ENCODE peak calls at places on chromosome 16, in five cellular contexts. E, A, O, H and Y are unnamed samples.
A peak's percentile ranks its signal among the peaks of the same experiment; 100 is the strongest.

GRCh38 chr16:57271867-57272495 is 12.5 kb downstream of the PLLP start:
- DNase-seq in E (no peak), H (no peak), O (no peak), A (no peak), Y (no peak)

GRCh38 chr16:27363797-27364196 is 38.2 kb upstream of the IL21R start:
- DNase-seq in H (no peak), A (no peak), O (no peak), E (no peak), Y (no peak)

GRCh38 chr16:49617016-49617569 is 238.8 kb downstream of the ZNF423 start:
- DNase-seq in A (no peak), H (no peak), O (peak; percentile 29), E (no peak), Y (no peak)

GRCh38 chr16:73000907-73001521 is 46.9 kb downstream of the ZFHX3 start:
- DNase-seq in E (no peak), H (no peak), O (no peak), A (no peak), Y (no peak)

GRCh38 chr16:78463591-78463990 is 364.1 kb downstream of the WWOX start:
- DNase-seq in E (no peak), H (no peak), A (no peak), O (no peak), Y (no peak)

GRCh38 chr16:79090966-79091365 is 509.6 kb downstream of the MAF start:
- DNase-seq in A (no peak), E (no peak), H (no peak), O (no peak), Y (no peak)

GRCh38 chr16:74226361-74226979 is 70.1 kb upstream of the PSMD7 start:
- DNase-seq in H (peak; percentile 11), E (peak; percentile 31), O (no peak), A (peak; percentile 12), Y (peak; percentile 49)

GRCh38 chr16:51982715-51983680 is 563.9 kb downstream of the TOX3 start:
- DNase-seq in A (peak; percentile 66), O (peak; percentile 52), E (peak; percentile 78), H (peak; percentile 78), Y (peak; percentile 69)

GRCh38 chr16:3729161-3730112 is 12.1 kb upstream of the TRAP1 start:
- DNase-seq in E (no peak), H (no peak), A (no peak), O (no peak), Y (no peak)

GRCh38 chr16:67860589-67861398 is 12.1 kb upstream of the EDC4 start:
- DNase-seq in A (no peak), O (no peak), E (peak; percentile 64), H (peak; percentile 68), Y (no peak)
- H3K4ac ChIP-seq in A (no peak overlapping the region), O (no peak overlapping the region), E (peak overlapping the region; percentile 7), H (no peak overlapping the region), Y (no peak overlapping the region)

DNA sequence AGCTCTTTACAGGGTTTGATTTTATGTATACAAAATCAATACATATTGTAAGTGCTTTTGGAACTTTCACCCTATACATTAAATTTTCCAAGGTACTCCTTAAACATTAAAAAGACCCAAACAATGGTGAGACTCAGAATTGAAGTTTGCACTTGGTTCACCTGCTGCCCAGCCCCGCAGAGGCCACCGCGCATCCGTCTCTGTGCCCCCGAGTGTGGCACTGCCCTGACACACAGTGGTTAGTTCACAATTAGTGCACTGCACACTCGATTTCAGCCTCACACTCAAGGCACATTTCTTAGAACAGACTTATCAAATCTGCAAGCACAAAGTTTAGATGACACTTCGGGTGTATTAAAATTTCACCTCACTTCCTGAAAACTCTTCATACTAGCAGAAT is 38.3 kb downstream of the USP7 start:
- DNase-seq in E (no peak), H (no peak), O (no peak), A (no peak), Y (no peak)
- H3K18ac ChIP-seq in E (no peak overlapping the region), H (no peak overlapping the region), O (no peak overlapping the region), A (no peak overlapping the region), Y (no peak overlapping the region)

GRCh38 chr16:31042866-31043265 is 9.5 kb downstream of the STX4 start:
- DNase-seq in E (no peak), H (no peak), O (no peak), A (no peak), Y (no peak)
- H2BK15ac ChIP-seq in E (no peak overlapping the region), H (no peak overlapping the region), O (no peak overlapping the region), A (no peak overlapping the region), Y (no peak overlapping the region)

DNA sequence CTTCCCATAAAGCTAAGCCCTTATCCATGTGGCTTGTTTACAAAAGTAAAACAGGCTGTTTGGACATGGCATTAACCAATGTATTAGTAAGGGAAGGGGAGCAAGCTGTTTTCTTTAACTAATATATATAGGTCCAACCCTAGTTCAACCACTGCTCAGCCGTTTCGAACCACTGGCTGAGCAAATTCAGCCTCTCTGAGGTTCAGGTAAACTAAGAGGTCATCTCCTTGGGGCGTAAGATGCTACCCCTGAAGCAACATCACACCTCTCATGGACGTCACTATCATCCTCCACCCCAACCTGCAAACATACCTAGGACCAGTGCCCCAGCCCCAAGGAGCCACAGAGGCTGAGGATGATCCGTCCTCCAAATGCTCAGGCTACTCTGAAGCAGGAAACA is 45.2 kb downstream of the ANKRD11 start:
- DNase-seq in O (no peak), A (no peak), H (no peak), E (no peak), Y (no peak)
- H3K4ac ChIP-seq in O (no peak overlapping the region), A (no peak overlapping the region), H (no peak overlapping the region), E (no peak overlapping the region), Y (no peak overlapping the region)

GRCh38 chr16:55471448-55472097 is 7.4 kb upstream of the MMP2 start:
- DNase-seq in A (no peak), H (peak; percentile 86), O (no peak), E (peak; percentile 92), Y (peak; percentile 75)

GRCh38 chr16:55473584-55473983 is 5.4 kb upstream of the MMP2 start:
- DNase-seq in O (no peak), E (no peak), A (no peak), H (no peak), Y (no peak)

GRCh38 chr16:55475919-55476318 is 3.1 kb upstream of the MMP2 start:
- DNase-seq in A (no peak), E (no peak), O (no peak), H (peak; percentile 49), Y (peak; percentile 19)

GRCh38 chr16:55476625-55477533 is 2.1 kb upstream of the MMP2 start:
- DNase-seq in A (no peak), O (no peak), H (no peak), E (no peak), Y (no peak)

DNA sequence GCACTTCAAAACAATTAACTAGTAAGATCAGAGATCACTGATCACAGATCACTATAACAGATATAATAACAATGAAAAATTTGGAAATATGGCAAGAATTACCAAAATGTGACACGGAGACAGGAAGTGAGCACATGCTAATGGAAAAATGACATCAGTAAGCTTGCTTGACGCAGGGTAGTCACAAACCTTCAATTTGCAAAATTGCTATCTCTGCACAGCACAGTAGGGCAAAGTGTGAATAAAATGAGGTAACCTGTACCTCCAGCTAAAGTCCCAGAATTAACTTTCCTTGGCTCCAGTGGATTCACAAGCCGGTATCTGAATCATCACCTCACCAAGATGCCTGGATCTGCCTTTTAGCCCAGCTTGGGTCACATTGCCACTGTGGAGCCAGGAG is 4.2 kb upstream of the MMP2 start:
- DNase-seq in A (no peak), H (no peak), E (no peak), O (no peak), Y (peak; percentile 30)
- H3K18ac ChIP-seq in A (no peak overlapping the region), H (no peak overlapping the region), E (no peak overlapping the region), O (no peak overlapping the region), Y (peak overlapping the region; percentile 69)

DNA sequence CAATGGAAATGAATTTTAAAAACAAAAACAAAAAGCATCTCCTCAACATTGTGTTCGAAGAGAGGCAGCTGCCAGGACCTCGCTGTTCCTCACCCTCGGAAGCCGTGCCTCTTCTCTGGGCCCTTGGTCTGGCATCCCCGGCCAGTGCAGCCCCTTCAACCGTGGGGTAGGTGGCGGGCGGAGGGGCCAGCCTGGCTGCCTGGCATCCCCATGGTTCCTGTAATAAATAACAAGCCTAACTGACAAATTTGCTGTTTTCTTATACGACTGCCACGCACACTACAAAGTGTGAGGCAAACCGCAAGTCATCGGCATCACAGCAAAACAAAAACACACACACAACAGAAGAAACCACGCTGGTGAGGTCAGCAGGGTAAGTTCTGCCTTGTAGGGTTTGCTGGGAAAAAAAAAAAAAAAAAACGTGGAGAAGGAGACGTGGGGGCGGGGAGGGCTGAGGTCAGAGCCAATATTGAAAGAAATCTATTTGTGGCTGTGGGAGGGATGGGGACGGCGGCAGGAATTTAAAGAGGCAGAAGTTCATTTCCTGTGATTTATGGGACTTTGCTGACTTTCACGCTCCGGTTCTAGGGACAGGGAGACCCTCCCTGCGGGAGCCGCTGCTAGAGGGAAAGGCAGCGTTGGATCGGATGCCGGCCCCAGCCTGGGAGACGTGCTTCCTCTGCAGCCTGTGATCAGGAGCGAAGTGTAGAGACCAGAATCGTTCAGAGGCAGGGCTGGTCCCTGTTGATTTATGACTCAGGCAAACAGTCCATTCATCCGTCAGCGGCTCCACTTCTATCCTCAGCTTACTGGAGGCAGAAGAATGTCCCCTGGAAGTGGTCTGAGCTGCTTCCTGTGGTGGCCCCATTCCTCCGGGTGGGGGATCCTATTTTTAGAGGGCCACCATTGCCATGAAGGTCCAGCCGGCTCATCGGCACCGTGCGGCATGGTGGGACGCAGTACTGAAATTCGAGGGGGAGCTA is 162.8 kb downstream of the FOXL1 start:
- DNase-seq in A (no peak), O (no peak), E (peak; percentile 80), H (peak; percentile 94), Y (peak; percentile 86)
- H2BK15ac ChIP-seq in A (peak overlapping the region; percentile 7), O (no peak overlapping the region), E (peak overlapping the region; percentile 77), H (peak overlapping the region; percentile 66), Y (no peak overlapping the region)

DNA sequence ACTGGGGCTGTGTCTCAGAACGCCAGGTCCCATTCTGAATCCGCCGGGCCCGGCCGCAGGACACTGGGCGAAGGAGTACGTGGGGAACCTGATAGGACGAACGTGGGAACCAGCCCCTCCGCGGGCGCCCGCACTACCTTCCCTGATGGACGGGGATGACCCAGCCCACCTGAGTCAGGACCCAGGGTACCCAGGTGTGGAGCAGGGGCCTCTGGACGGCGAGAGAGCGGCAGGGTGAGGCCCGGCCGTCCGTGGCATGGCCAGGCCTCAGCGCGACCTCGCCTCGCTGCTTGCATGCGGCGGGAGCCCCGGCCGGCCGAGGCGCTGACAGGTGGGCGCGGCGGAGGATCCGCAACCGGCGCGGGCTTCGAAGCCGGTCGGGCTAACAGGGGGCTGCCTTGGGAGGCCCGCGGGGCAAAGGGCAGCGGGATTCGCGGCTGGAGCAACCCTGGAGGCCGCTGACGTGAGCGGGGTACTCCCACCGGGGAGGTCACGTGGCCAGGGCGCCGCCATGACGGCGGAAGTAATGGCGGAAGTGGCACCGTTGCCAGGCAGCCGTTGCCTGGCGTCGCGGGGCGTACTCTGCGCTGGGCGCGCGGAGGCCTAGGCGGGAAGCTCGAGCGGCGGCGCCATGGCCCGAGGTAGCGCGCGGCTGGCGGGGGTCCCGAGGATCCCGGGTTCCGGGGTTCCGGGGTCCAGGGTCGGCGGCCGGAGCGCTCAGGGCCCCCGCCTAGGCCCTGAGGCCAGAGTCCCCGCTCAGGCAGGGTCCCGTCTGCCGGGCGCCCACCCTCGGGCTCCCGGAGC is at the start of gene WDR90:
- DNase-seq in A (peak; percentile 86), H (peak; percentile 91), E (peak; percentile 86), O (peak; percentile 97), Y (peak; percentile 95)
- H3K4ac ChIP-seq in A (peak within 1 kb of the TSS; percentile 11), H (peak within 1 kb of the TSS; percentile 94), E (peak within 1 kb of the TSS; percentile 85), O (no peak within 1 kb of the TSS), Y (peak within 1 kb of the TSS; percentile 11)